ENCODE peak calls at places on chromosomes 1 and 21, in seven cellular contexts. T is HEK293T, B is GM04504, R is AG09319, F is colonic mucosa, E is hepatocyte, Q is T-helper 17 cell. A is an unnamed sample.

GRCh38 chr21:45427331-45428271 is 22.6 kb downstream of the COL18A1 start:
- DNase-seq in T (no peak), B (peak), R (peak), F (no peak), E (peak), Q (no peak), A (peak)

GRCh38 chr1:61053712-61054608 is 28.4 kb upstream of the NFIA start:
- DNase-seq in T (no peak), B (no peak), R (no peak), F (peak), E (peak), Q (no peak), A (peak)

GRCh38 chr1:228452194-228453021 is 34.8 kb upstream of the RNF187 start:
- DNase-seq in T (no peak), B (no peak), R (no peak), F (no peak), E (no peak), Q (no peak), A (no peak)

GRCh38 chr1:10161541-10162290 is 48.7 kb upstream of the KIF1B start:
- DNase-seq in T (no peak), B (no peak), R (no peak), F (no peak), E (no peak), Q (no peak), A (no peak)

GRCh38 chr1:44784094-44785026 is 3.6 kb downstream of the BEST4 start:
- DNase-seq in T (no peak), B (no peak), R (no peak), F (no peak), E (no peak), Q (no peak), A (peak)

GRCh38 chr1:84740050-84740714 is 49.9 kb upstream of the SSX2IP start:
- DNase-seq in T (no peak), B (no peak), R (no peak), F (no peak), E (no peak), Q (no peak), A (no peak)

GRCh38 chr1:214637722-214638473 is 34.9 kb downstream of the CENPF start:
- DNase-seq in T (peak), B (no peak), R (peak), F (no peak), E (peak), Q (no peak), A (no peak)

GRCh38 chr1:234533975-234534876 is 55.2 kb upstream of the TARBP1 start:
- DNase-seq in T (no peak), B (peak), R (peak), F (peak), E (peak), Q (no peak), A (peak)

GRCh38 chr1:52266507-52266906 is 99.5 kb downstream of the CC2D1B start:
- DNase-seq in T (no peak), B (no peak), R (no peak), F (no peak), E (no peak), Q (no peak), A (no peak)

GRCh38 chr1:7468248-7468647 is 302.8 kb upstream of the VAMP3 start:
- DNase-seq in T (no peak), B (no peak), R (no peak), F (no peak), E (no peak), Q (no peak), A (no peak)

GRCh38 chr1:160726498-160727391 is 12.3 kb upstream of the SLAMF7 start:
- DNase-seq in T (peak), B (peak), R (peak), F (peak), E (peak), Q (peak), A (peak)